ENCODE peak calls at places on chromosomes 4 and X, in four cellular contexts. H is GM12878, V is K562, R is HepG2. W is an unnamed sample.

GRCh38 chr4:15521442-15522039 is 51.9 kb downstream of the CC2D2A start:
- DNase-seq in H (no peak), V (no peak), R (no peak), W (no peak)

GRCh38 chr4:102564399-102564921 is 63.3 kb downstream of the NFKB1 start:
- DNase-seq in H (peak), V (no peak), R (no peak), W (no peak)

GRCh38 chrX:16695079-16695676 is 17.3 kb downstream of the CTPS2 start:
- DNase-seq in H (no peak), V (peak), R (peak), W (peak)

GRCh38 chrX:137428251-137428661 is 137.7 kb upstream of the ZIC3 start:
- DNase-seq in H (no peak), V (no peak), R (no peak), W (no peak)

GRCh38 chr4:52912608-52913007 is 50.5 kb downstream of the RASL11B start:
- DNase-seq in H (no peak), V (no peak), R (no peak), W (no peak)

GRCh38 chr4:141074098-141074878 is 59.0 kb downstream of the RNF150 start:
- DNase-seq in H (no peak), V (no peak), R (no peak), W (no peak)

GRCh38 chrX:133709486-133709885 is 275.9 kb downstream of the GPC3 start:
- DNase-seq in H (no peak), V (no peak), R (no peak), W (no peak)

GRCh38 chr4:89000844-89001360 is 56.1 kb downstream of the FAM13A start:
- DNase-seq in H (no peak), V (peak), R (peak), W (peak)

GRCh38 chrX:149650162-149650561 is 18.6 kb upstream of the TMEM185A start:
- DNase-seq in H (no peak), V (no peak), R (no peak), W (no peak)

GRCh38 chrX:1246816-1247215 is 21.8 kb upstream of the CSF2RA start:
- DNase-seq in H (peak), V (peak), R (peak), W (peak)

GRCh38 chrX:119503484-119503861 is 35.2 kb downstream of the SLC25A5 start:
- DNase-seq in H (no peak), V (no peak), R (peak), W (no peak)

GRCh38 chrX:15947648-15948317 is 93.2 kb upstream of the AP1S2 start:
- DNase-seq in H (no peak), V (peak), R (no peak), W (no peak)

GRCh38 chr4:28879178-28879577 is 1841.0 kb upstream of the PCDH7 start:
- DNase-seq in H (no peak), V (no peak), R (no peak), W (no peak)

GRCh38 chr4:38504396-38504715 is 159.6 kb upstream of the KLF3 start:
- DNase-seq in H (no peak), V (no peak), R (no peak), W (no peak)

GRCh38 chr4:185343726-185344581 is 51.8 kb downstream of the LRP2BP start:
- DNase-seq in H (no peak), V (no peak), R (no peak), W (no peak)

GRCh38 chr4:65018313-65018712 is 609.1 kb upstream of the TECRL start:
- DNase-seq in H (no peak), V (no peak), R (no peak), W (no peak)

GRCh38 chr4:74104145-74104544 is 5.2 kb upstream of the CXCL2 start:
- DNase-seq in H (no peak), V (no peak), R (no peak), W (no peak)

GRCh38 chrX:41480508-41481260 is 33.5 kb downstream of the NYX start:
- DNase-seq in H (no peak), V (no peak), R (no peak), W (no peak)

GRCh38 chrX:97691901-97692455 is 808.3 kb downstream of the RPA4 start:
- DNase-seq in H (no peak), V (no peak), R (no peak), W (no peak)

GRCh38 chrX:120570201-120570600 is 9.4 kb upstream of the CUL4B start:
- DNase-seq in H (no peak), V (no peak), R (no peak), W (no peak)

GRCh38 chrX:109684136-109684535 is 48.9 kb downstream of the ACSL4 start:
- DNase-seq in H (no peak), V (no peak), R (no peak), W (no peak)

GRCh38 chr4:498328-498919 is 532 bp downstream of the ZNF721 start:
- DNase-seq in H (no peak), V (no peak), R (peak), W (no peak)

GRCh38 chrX:12304261-12304660 is 166.0 kb downstream of the FRMPD4 start:
- DNase-seq in H (no peak), V (no peak), R (no peak), W (no peak)

GRCh38 chr4:15003441-15003890 is 1.2 kb downstream of the CPEB2 start:
- DNase-seq in H (no peak), V (peak), R (no peak), W (peak)

GRCh38 chrX:138710311-138710791 is 1.2 kb downstream of the FGF13 start:
- DNase-seq in H (no peak), V (no peak), R (no peak), W (peak)

GRCh38 chrX:138709886-138710285 is 1.6 kb downstream of the FGF13 start:
- DNase-seq in H (no peak), V (no peak), R (no peak), W (peak)

GRCh38 chrX:138708268-138708667 is 3.2 kb downstream of the FGF13 start:
- DNase-seq in H (no peak), V (no peak), R (no peak), W (no peak)

GRCh38 chrX:138711399-138712347 is at the start of gene FGF13:
- DNase-seq in H (no peak), V (no peak), R (peak), W (peak)

GRCh38 chrX:138710866-138711331 is 618 bp downstream of the FGF13 start:
- DNase-seq in H (no peak), V (no peak), R (no peak), W (peak)
- TF ChIP-seq TARDBP in H (no peak), V (no peak), R (no peak), W (no peak)

GRCh38 chrX:28851871-28852270 is 264.6 kb downstream of the IL1RAPL1 start:
- DNase-seq in H (no peak), V (no peak), R (peak), W (no peak)

GRCh38 chrX:28843817-28844216 is 256.6 kb downstream of the IL1RAPL1 start:
- DNase-seq in H (no peak), V (no peak), R (no peak), W (no peak)

GRCh38 chrX:28848707-28849106 is 261.5 kb downstream of the IL1RAPL1 start:
- DNase-seq in H (no peak), V (no peak), R (no peak), W (no peak)

GRCh38 chrX:28850955-28851354 is 263.7 kb downstream of the IL1RAPL1 start:
- DNase-seq in H (no peak), V (no peak), R (no peak), W (no peak)

GRCh38 chrX:28847423-28847822 is 260.2 kb downstream of the IL1RAPL1 start:
- DNase-seq in H (no peak), V (no peak), R (no peak), W (no peak)
- TF ChIP-seq TARDBP in H (no peak), V (no peak), R (no peak), W (no peak)

GRCh38 chr4:153790962-153791551 is 2.2 kb upstream of the SFRP2 start:
- DNase-seq in H (no peak), V (no peak), R (no peak), W (no peak)
- TF ChIP-seq TARDBP in H (no peak), V (no peak), R (no peak), W (no peak)

DNA sequence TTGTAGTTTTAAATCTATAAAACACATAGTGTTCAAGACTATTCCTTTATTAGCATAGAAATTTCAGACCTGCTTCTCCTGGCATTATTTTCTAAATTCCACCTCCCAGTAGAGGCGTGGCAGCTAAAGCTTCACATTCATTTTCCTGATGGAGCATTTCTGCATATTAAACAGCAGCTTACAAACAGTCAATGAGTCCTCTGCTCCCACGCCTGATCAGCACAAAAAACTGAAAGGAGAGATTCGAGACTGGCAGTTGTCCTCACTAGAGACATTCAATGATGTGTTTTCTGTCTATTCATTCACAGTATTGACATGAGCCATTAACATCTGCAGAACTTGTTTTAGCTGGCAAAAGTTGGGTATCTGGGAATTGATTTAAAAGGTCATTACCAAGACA is 61.4 kb downstream of the SHISA3 start:
- DNase-seq in H (no peak), V (no peak), R (no peak), W (no peak)
- TF ChIP-seq TARDBP in H (no peak), V (no peak), R (no peak), W (no peak)

GRCh38 chrX:106707771-106708454 is 18.6 kb upstream of the RNF128 start:
- DNase-seq in H (no peak), V (no peak), R (no peak), W (no peak)
- TF ChIP-seq TARDBP in H (no peak), V (no peak), R (no peak), W (no peak)

GRCh38 chr4:8737075-8737474 is 134.6 kb downstream of the HMX1 start:
- DNase-seq in H (no peak), V (no peak), R (no peak), W (no peak)
- TF ChIP-seq TARDBP in H (no peak), V (no peak), R (no peak), W (no peak)

DNA sequence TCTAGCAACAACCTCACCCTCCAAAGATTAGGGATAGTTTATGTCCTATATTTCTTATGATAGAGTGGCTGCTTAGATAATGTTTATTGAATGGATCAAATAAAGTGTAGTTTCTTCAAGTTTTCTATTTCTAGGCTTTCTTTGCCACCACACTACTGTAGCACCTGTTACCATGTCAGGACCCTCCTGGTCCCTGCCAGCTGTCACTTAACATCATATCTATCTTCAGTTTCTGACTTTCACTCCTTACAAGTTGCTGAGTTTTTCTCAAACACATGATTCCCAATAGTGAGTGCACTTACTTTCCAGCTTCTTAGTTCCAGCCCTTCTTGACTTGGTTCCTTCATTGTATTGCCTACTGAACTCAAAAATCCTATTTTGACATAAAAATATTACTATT is 593.9 kb upstream of the PITX2 start:
- DNase-seq in H (no peak), V (no peak), R (no peak), W (no peak)
- TF ChIP-seq TARDBP in H (no peak), V (no peak), R (no peak), W (no peak)

GRCh38 chr4:90078440-90078839 is 48.8 kb upstream of the CCSER1 start:
- DNase-seq in H (no peak), V (no peak), R (no peak), W (no peak)
- TF ChIP-seq TARDBP in H (no peak), V (no peak), R (no peak), W (no peak)

W was measured in HEK293T.